ENCODE peak calls at places on chromosomes 16 and 17, in four cellular contexts. One of them, this sample, is unnamed.

GRCh38 chr16:58518980-58519368 is 3.7 kb downstream of the SETD6 start:
- DNase-seq in H1: no peak
- DNase-seq in GM23338: no peak
- DNase-seq in HCT116: no peak
- DNase-seq in this sample: no peak

GRCh38 chr17:70775667-70776066 is 606.3 kb downstream of the KCNJ2 start:
- DNase-seq in GM23338: no peak
- DNase-seq in H1: no peak
- DNase-seq in HCT116: no peak
- DNase-seq in this sample: no peak

GRCh38 chr17:75096082-75096625 is 8.4 kb downstream of the SLC16A5 start:
- DNase-seq in H1: no peak
- DNase-seq in HCT116: peak; percentile 95
- DNase-seq in GM23338: peak; percentile 57
- DNase-seq in this sample: peak; percentile 92

GRCh38 chr16:50740747-50741146 is 1.1 kb upstream of the CYLD start:
- DNase-seq in GM23338: no peak
- DNase-seq in H1: no peak
- DNase-seq in HCT116: no peak
- DNase-seq in this sample: no peak

GRCh38 chr16:86343111-86343642 is 167.2 kb upstream of the FOXF1 start:
- DNase-seq in GM23338: no peak
- DNase-seq in HCT116: no peak
- DNase-seq in H1: no peak
- DNase-seq in this sample: peak; percentile 82

GRCh38 chr17:29838961-29839360 is 91.1 kb downstream of the SSH2 start:
- DNase-seq in H1: peak; percentile 63
- DNase-seq in GM23338: peak; percentile 74
- DNase-seq in HCT116: no peak
- DNase-seq in this sample: peak; percentile 31

GRCh38 chr17:2510559-2510958 is 1.1 kb downstream of the METTL16 start:
- DNase-seq in H1: no peak
- DNase-seq in HCT116: no peak
- DNase-seq in GM23338: no peak
- DNase-seq in this sample: no peak

GRCh38 chr16:87409153-87409552 is 17.0 kb downstream of the MAP1LC3B start:
- DNase-seq in HCT116: no peak
- DNase-seq in GM23338: no peak
- DNase-seq in H1: no peak
- DNase-seq in this sample: no peak

GRCh38 chr17:73109603-73110002 is 17.1 kb upstream of the SLC39A11 start:
- DNase-seq in H1: no peak
- DNase-seq in HCT116: no peak
- DNase-seq in GM23338: no peak
- DNase-seq in this sample: no peak

GRCh38 chr17:16989953-16990860 is 18.3 kb upstream of the TNFRSF13B start:
- DNase-seq in HCT116: no peak
- DNase-seq in GM23338: no peak
- DNase-seq in H1: no peak
- DNase-seq in this sample: no peak

GRCh38 chr17:41687828-41688640 is 651 bp upstream of the EIF1 start:
- DNase-seq in GM23338: peak; percentile 46
- DNase-seq in H1: peak; percentile 48
- DNase-seq in HCT116: no peak
- DNase-seq in this sample: peak; percentile 69

GRCh38 chr17:74823176-74823495 is 36.5 kb downstream of the GRIN2C start:
- DNase-seq in GM23338: no peak
- DNase-seq in HCT116: no peak
- DNase-seq in H1: no peak
- DNase-seq in this sample: no peak

GRCh38 chr17:3221850-3222249 is 14.4 kb downstream of the OR1A1 start:
- DNase-seq in GM23338: no peak
- DNase-seq in H1: no peak
- DNase-seq in HCT116: no peak
- DNase-seq in this sample: no peak

GRCh38 chr17:45782889-45783592 is 1.1 kb upstream of the CRHR1 start:
- DNase-seq in GM23338: peak; percentile 80
- DNase-seq in H1: peak; percentile 93
- DNase-seq in HCT116: no peak
- DNase-seq in this sample: peak; percentile 57

GRCh38 chr16:48608871-48609452 is 1.0 kb downstream of the N4BP1 start:
- DNase-seq in GM23338: no peak
- DNase-seq in H1: no peak
- DNase-seq in HCT116: no peak
- DNase-seq in this sample: peak; percentile 46

GRCh38 chr16:58409316-58409973 is 17.2 kb downstream of the GINS3 start:
- DNase-seq in H1: no peak
- DNase-seq in GM23338: no peak
- DNase-seq in HCT116: no peak
- DNase-seq in this sample: no peak

GRCh38 chr16:89307421-89307805 is 89.9 kb downstream of the ZNF778 start:
- DNase-seq in GM23338: no peak
- DNase-seq in H1: no peak
- DNase-seq in HCT116: no peak
- DNase-seq in this sample: no peak

DNA sequence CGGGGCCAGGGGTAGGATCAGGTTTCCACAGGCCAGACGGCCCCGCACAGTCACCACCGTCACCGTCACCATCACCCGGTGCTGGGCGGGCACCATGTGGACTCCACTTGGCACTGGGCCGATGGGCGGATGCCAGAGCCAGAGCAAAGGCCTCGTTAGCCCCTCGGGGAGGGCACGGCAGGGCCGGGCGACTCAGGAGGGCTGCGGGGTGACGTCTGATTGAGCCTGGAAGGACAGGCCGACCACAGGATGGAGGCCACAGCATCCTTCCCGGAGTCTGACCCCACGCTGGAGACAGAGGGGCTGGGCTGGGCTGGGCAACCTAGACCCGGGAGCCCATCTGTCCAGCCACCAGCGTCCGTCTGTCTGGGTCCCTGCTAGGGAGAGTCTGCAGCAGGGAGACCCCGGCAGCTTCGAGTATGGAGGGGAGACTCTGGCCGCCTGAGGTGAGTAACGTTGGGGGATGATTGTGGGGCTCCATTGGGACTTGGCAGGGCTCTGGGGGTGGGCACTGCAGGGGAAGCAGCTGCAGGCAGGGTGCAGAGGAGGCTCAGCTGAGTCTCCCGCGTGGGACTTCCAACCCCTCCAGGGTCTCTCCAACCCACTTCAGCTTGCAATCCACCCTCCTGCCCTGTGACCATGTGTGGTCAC is 22.4 kb downstream of the SLC25A10 start:
- DNase-seq in HCT116: no peak
- DNase-seq in H1: no peak
- DNase-seq in GM23338: no peak
- DNase-seq in this sample: no peak
- H3K4me3 ChIP-seq in HCT116: no peak overlapping the region
- H3K4me3 ChIP-seq in H1: no peak overlapping the region
- H3K4me3 ChIP-seq in GM23338: no peak overlapping the region
- H3K4me3 ChIP-seq in this sample: no peak overlapping the region

GRCh38 chr17:81867952-81868673 is 3.0 kb downstream of the ARHGDIA start:
- DNase-seq in H1: no peak
- DNase-seq in GM23338: no peak
- DNase-seq in HCT116: peak; percentile 68
- DNase-seq in this sample: no peak

GRCh38 chr17:81865733-81866439 is 5.3 kb downstream of the ARHGDIA start:
- DNase-seq in GM23338: no peak
- DNase-seq in H1: no peak
- DNase-seq in HCT116: no peak
- DNase-seq in this sample: no peak

GRCh38 chr17:81865358-81865732 is 5.0 kb upstream of the P4HB start:
- DNase-seq in GM23338: no peak
- DNase-seq in H1: no peak
- DNase-seq in HCT116: no peak
- DNase-seq in this sample: no peak

GRCh38 chr17:81867123-81867951 is 3.8 kb downstream of the ARHGDIA start:
- DNase-seq in GM23338: peak; percentile 73
- DNase-seq in H1: peak; percentile 64
- DNase-seq in HCT116: no peak
- DNase-seq in this sample: peak; percentile 69

DNA sequence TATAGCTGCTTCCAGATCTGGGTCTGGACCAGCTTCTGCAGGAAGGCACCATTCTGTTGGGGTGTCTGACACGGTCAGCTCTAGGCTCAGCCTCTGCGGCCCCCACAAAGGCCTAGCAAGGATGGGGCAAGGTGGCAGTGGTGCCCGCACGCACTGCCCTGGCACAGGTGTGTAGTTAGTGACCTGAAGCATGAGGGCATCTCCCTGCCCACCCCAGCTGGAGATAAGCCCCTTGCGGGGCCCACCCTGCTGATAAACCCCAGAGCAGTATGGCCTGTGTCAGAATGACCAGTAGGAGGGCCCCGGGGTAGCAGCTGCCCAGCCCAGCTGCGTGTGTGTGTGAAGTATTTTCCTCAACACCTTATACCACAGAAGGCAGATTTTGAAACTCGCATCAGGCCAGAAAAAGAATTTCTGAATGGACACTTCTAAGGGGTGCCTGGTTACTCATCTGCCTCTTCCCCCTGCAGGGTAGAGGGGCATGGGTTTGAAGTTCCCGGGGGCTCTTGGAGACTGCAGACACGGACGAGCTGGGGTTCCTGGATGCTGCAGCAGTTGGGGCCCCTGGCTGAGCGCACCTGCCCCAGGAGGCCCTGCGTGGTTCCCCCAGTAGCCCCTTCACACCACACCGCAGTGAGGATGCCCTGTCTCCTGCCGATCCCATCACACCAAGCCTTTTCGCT is 4.6 kb downstream of the ARHGDIA start:
- DNase-seq in H1: no peak
- DNase-seq in HCT116: no peak
- DNase-seq in GM23338: no peak
- DNase-seq in this sample: no peak
- H3K4me2 ChIP-seq in H1: no peak overlapping the region
- H3K4me2 ChIP-seq in HCT116: peak overlapping the region; percentile 86
- H3K4me2 ChIP-seq in GM23338: no peak overlapping the region
- H3K4me2 ChIP-seq in this sample: peak overlapping the region; percentile 96

GRCh38 chr17:9959377-9959981 is 54.4 kb upstream of the RCVRN start:
- DNase-seq in GM23338: peak; percentile 87
- DNase-seq in H1: peak; percentile 89
- DNase-seq in HCT116: peak; percentile 28
- DNase-seq in this sample: peak; percentile 66
- TF ChIP-seq CTCF in GM23338: peak; percentile 79
- TF ChIP-seq CTCF in H1: peak; percentile 85
- TF ChIP-seq CTCF in HCT116: peak; percentile 79
- TF ChIP-seq CTCF in this sample: peak; percentile 61

DNA sequence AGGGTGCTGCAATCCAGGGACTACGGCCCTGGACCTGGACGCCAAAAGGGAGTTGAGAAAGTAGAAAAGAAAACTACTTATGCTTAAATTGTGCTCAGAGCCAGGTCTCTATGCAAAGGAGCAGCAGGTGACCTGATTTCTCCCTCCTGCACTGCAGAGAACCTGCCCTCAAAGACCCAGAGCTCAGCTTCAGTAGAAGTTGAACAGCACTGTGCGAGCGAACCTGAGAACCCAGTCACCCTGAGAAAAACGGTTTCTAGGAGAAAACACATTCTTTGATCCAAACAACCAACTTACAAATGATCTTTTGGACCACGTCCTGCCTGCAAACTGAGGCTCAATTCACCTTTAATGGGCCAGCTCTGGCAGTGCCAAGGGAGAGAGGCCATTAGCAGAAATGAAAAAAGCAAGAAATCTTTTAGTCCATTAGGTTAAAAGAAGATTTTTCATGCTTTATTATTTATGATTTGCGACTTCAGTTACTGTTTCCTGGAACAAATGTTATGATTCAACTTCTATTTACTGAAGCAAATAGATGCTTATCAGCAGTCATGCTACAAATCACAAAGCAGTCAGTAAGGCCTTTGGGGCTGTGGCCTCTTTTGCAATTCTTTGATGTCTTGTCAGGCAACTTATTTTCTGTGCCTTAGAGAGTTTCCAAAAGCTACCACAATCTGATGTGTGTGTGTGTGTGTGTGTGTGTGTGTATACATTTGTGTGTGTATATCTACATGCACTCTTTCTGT is 65.7 kb upstream of the LRRC37A3 start:
- DNase-seq in HCT116: no peak
- DNase-seq in GM23338: no peak
- DNase-seq in H1: peak; percentile 37
- DNase-seq in this sample: peak; percentile 59
- H3K4me3 ChIP-seq in HCT116: no peak overlapping the region
- H3K4me3 ChIP-seq in GM23338: no peak overlapping the region
- H3K4me3 ChIP-seq in H1: no peak overlapping the region
- H3K4me3 ChIP-seq in this sample: no peak overlapping the region

DNA sequence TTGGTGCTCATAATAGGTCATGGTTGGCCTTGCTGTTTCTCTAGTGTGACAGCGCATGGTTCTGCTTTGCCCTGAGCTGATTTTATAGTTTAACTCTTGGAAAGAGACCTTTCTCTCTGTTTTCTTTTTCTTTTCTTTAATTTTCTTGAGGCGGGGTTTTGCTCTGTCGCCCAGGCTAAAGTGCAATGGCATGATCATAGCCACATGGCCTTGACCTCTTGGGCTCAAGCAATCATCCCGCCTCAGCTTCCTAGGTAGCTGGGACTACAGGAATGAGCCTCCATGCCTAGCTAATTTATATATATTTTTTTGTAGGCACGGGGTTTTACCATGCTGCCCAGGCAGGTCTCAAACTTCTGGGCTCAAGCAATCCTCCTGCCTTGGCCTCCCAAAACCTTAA is 80.4 kb upstream of the DNAJA2 start:
- DNase-seq in H1: no peak
- DNase-seq in HCT116: no peak
- DNase-seq in GM23338: no peak
- DNase-seq in this sample: no peak
- H3K4me2 ChIP-seq in H1: no peak overlapping the region
- H3K4me2 ChIP-seq in HCT116: no peak overlapping the region
- H3K4me2 ChIP-seq in GM23338: no peak overlapping the region
- H3K4me2 ChIP-seq in this sample: no peak overlapping the region

GRCh38 chr16:2586241-2586640 is 48.4 kb downstream of the PDPK1 start:
- DNase-seq in HCT116: no peak
- DNase-seq in H1: peak; percentile 71
- DNase-seq in GM23338: peak; percentile 68
- DNase-seq in this sample: no peak
- TF ChIP-seq CTCF in HCT116: peak; percentile 47
- TF ChIP-seq CTCF in H1: peak; percentile 73
- TF ChIP-seq CTCF in GM23338: peak; percentile 60
- TF ChIP-seq CTCF in this sample: no peak

GRCh38 chr16:2467301-2468141 is 3.6 kb upstream of the NTN3 start:
- DNase-seq in HCT116: peak; percentile 41
- DNase-seq in H1: peak; percentile 85
- DNase-seq in GM23338: peak; percentile 83
- DNase-seq in this sample: peak; percentile 84
- H3K4me3 ChIP-seq in HCT116: peak overlapping the region; percentile 61
- H3K4me3 ChIP-seq in H1: peak overlapping the region; percentile 49
- H3K4me3 ChIP-seq in GM23338: peak overlapping the region; percentile 71
- H3K4me3 ChIP-seq in this sample: peak overlapping the region; percentile 72

This sample was measured in hepatocyte.